ENCODE peak calls at places on chromosomes 13 and 19, in ten cellular contexts. Y is activated B cell treated with CpG ODN at 0.5 μM for 24 hours, W is T-helper 1 cell, L is NCI-H1092 treated with DMSO at 0.1 percent for 48 hours, G is tibial nerve, Q is OCI-LY7, F is AG20443, R is NCI-H2081, X is GOT3, V is ACHN. U is an unnamed sample.

GRCh38 chr19:13260883-13261653 is 110.9 kb downstream of the IER2 start:
- DNase-seq in Y (peak; percentile 48), W (no peak), L (no peak), G (no peak), Q (no peak), F (peak; percentile 93), R (no peak), X (peak; percentile 21), V (peak; percentile 73), U (no peak)

GRCh38 chr13:23392313-23392712 is 41.2 kb downstream of the SACS start:
- DNase-seq in Y (no peak), W (no peak), L (no peak), G (no peak), Q (no peak), F (no peak), R (no peak), X (no peak), V (no peak), U (no peak)

GRCh38 chr13:97627566-97627965 is 193.6 kb downstream of the RAP2A start:
- DNase-seq in Y (no peak), W (no peak), L (peak; percentile 56), G (no peak), Q (no peak), F (peak; percentile 83), R (no peak), X (peak; percentile 26), V (no peak), U (peak; percentile 79)

GRCh38 chr13:26037302-26037701 is 14.5 kb downstream of the SHISA2 start:
- DNase-seq in Y (no peak), W (no peak), L (peak; percentile 31), G (no peak), Q (peak; percentile 37), F (peak; percentile 34), R (peak; percentile 6), X (no peak), V (peak; percentile 42), U (no peak)

GRCh38 chr19:55158848-55159793 is 1.6 kb upstream of the TNNI3 start:
- DNase-seq in Y (no peak), W (no peak), L (no peak), G (no peak), Q (no peak), F (peak; percentile 64), R (no peak), X (no peak), V (no peak), U (peak; percentile 45)

GRCh38 chr19:34979819-34980640 is 16.0 kb upstream of the ZNF792 start:
- DNase-seq in Y (no peak), W (no peak), L (no peak), G (no peak), Q (no peak), F (no peak), R (no peak), X (no peak), V (no peak), U (no peak)

GRCh38 chr19:15666883-15667282 is 6.0 kb upstream of the CYP4F12 start:
- DNase-seq in Y (no peak), W (no peak), L (no peak), G (no peak), Q (no peak), F (no peak), R (no peak), X (no peak), V (no peak), U (no peak)

GRCh38 chr13:36880961-36881360 is 39.1 kb downstream of the SMAD9 start:
- DNase-seq in Y (no peak), W (no peak), L (no peak), G (no peak), Q (no peak), F (peak; percentile 42), R (no peak), X (no peak), V (no peak), U (no peak)

GRCh38 chr13:73722120-73722519 is 412.1 kb downstream of the KLF12 start:
- DNase-seq in Y (no peak), W (no peak), L (peak; percentile 4), G (no peak), Q (peak; percentile 3), F (peak; percentile 10), R (no peak), X (no peak), V (peak; percentile 64), U (no peak)

GRCh38 chr19:45200614-45201013 is 22.0 kb downstream of the BLOC1S3 start:
- DNase-seq in Y (no peak), W (no peak), L (no peak), G (no peak), Q (no peak), F (no peak), R (no peak), X (no peak), V (no peak), U (no peak)

GRCh38 chr13:40503026-40503425 is 163.4 kb downstream of the FOXO1 start:
- DNase-seq in Y (no peak), W (no peak), L (no peak), G (no peak), Q (no peak), F (no peak), R (no peak), X (no peak), V (no peak), U (no peak)

GRCh38 chr13:88800505-88800904 is 1129.3 kb downstream of the SLITRK5 start:
- DNase-seq in Y (no peak), W (no peak), L (no peak), G (no peak), Q (no peak), F (no peak), R (no peak), X (no peak), V (no peak), U (no peak)

GRCh38 chr13:29905845-29906244 is 55.4 kb upstream of the UBL3 start:
- DNase-seq in Y (no peak), W (no peak), L (no peak), G (no peak), Q (no peak), F (peak; percentile 58), R (peak; percentile 13), X (no peak), V (no peak), U (no peak)

GRCh38 chr13:72853000-72853399 is 71.1 kb downstream of the PIBF1 start:
- DNase-seq in Y (no peak), W (no peak), L (no peak), G (no peak), Q (no peak), F (no peak), R (no peak), X (no peak), V (no peak), U (no peak)

GRCh38 chr19:19645233-19645870 is 1.9 kb upstream of the GMIP start:
- DNase-seq in Y (no peak), W (no peak), L (no peak), G (no peak), Q (no peak), F (no peak), R (no peak), X (no peak), V (no peak), U (no peak)

GRCh38 chr19:30326076-30326710 is 46.0 kb upstream of the ZNF536 start:
- DNase-seq in Y (no peak), W (no peak), L (no peak), G (no peak), Q (no peak), F (no peak), R (no peak), X (no peak), V (no peak), U (no peak)

GRCh38 chr13:32142956-32143375 is 111.4 kb downstream of the FRY start:
- DNase-seq in Y (no peak), W (no peak), L (no peak), G (no peak), Q (no peak), F (peak; percentile 21), R (no peak), X (no peak), V (peak; percentile 74), U (no peak)